ENCODE peak calls at places on chromosomes 3 and 15, in nine cellular contexts. One of them, this sample, is unnamed.

GRCh38 chr3:128464188-128464587 is 2.5 kb downstream of the DNAJB8 start:
- DNase-seq in CD8-positive, alpha-beta T cell: no peak
- DNase-seq in osteocyte: no peak
- DNase-seq in GM12865: no peak
- DNase-seq in osteoblast: no peak
- DNase-seq in bronchial epithelial cell: no peak
- DNase-seq in colonic mucosa: no peak
- DNase-seq in cardiac muscle cell: no peak
- DNase-seq in activated B cell treated with CpG ODN at 0.5 μM for 24 hours: no peak
- DNase-seq in this sample: no peak

GRCh38 chr3:157512534-157512933 is 9.3 kb upstream of the VEPH1 start:
- DNase-seq in CD8-positive, alpha-beta T cell: no peak
- DNase-seq in osteocyte: no peak
- DNase-seq in GM12865: no peak
- DNase-seq in osteoblast: no peak
- DNase-seq in bronchial epithelial cell: no peak
- DNase-seq in colonic mucosa: no peak
- DNase-seq in cardiac muscle cell: no peak
- DNase-seq in activated B cell treated with CpG ODN at 0.5 μM for 24 hours: no peak
- DNase-seq in this sample: no peak

GRCh38 chr3:142180761-142181362 is 31.5 kb upstream of the TFDP2 start:
- DNase-seq in CD8-positive, alpha-beta T cell: no peak
- DNase-seq in osteocyte: no peak
- DNase-seq in GM12865: peak
- DNase-seq in osteoblast: no peak
- DNase-seq in bronchial epithelial cell: peak
- DNase-seq in colonic mucosa: peak
- DNase-seq in cardiac muscle cell: peak
- DNase-seq in activated B cell treated with CpG ODN at 0.5 μM for 24 hours: no peak
- DNase-seq in this sample: peak

GRCh38 chr3:61345020-61345419 is 93.8 kb upstream of the FHIT start:
- DNase-seq in CD8-positive, alpha-beta T cell: no peak
- DNase-seq in osteocyte: no peak
- DNase-seq in GM12865: no peak
- DNase-seq in osteoblast: no peak
- DNase-seq in bronchial epithelial cell: no peak
- DNase-seq in colonic mucosa: no peak
- DNase-seq in cardiac muscle cell: no peak
- DNase-seq in activated B cell treated with CpG ODN at 0.5 μM for 24 hours: no peak
- DNase-seq in this sample: no peak

GRCh38 chr15:34647569-34648334 is 64.3 kb upstream of the GOLGA8B start:
- DNase-seq in CD8-positive, alpha-beta T cell: no peak
- DNase-seq in osteocyte: no peak
- DNase-seq in GM12865: peak
- DNase-seq in osteoblast: no peak
- DNase-seq in bronchial epithelial cell: peak
- DNase-seq in colonic mucosa: no peak
- DNase-seq in cardiac muscle cell: peak
- DNase-seq in activated B cell treated with CpG ODN at 0.5 μM for 24 hours: no peak
- DNase-seq in this sample: no peak

GRCh38 chr15:40928351-40928974 is 677 bp upstream of the DLL4 start:
- DNase-seq in CD8-positive, alpha-beta T cell: no peak
- DNase-seq in osteocyte: no peak
- DNase-seq in GM12865: no peak
- DNase-seq in osteoblast: peak
- DNase-seq in bronchial epithelial cell: no peak
- DNase-seq in colonic mucosa: peak
- DNase-seq in cardiac muscle cell: no peak
- DNase-seq in activated B cell treated with CpG ODN at 0.5 μM for 24 hours: no peak
- DNase-seq in this sample: peak

GRCh38 chr3:168997488-168997887 is 666.0 kb downstream of the MECOM start:
- DNase-seq in CD8-positive, alpha-beta T cell: no peak
- DNase-seq in osteocyte: no peak
- DNase-seq in GM12865: no peak
- DNase-seq in osteoblast: no peak
- DNase-seq in bronchial epithelial cell: no peak
- DNase-seq in colonic mucosa: no peak
- DNase-seq in cardiac muscle cell: no peak
- DNase-seq in activated B cell treated with CpG ODN at 0.5 μM for 24 hours: no peak
- DNase-seq in this sample: no peak

GRCh38 chr3:52777127-52777958 is at the start of gene ITIH1:
- DNase-seq in CD8-positive, alpha-beta T cell: no peak
- DNase-seq in osteocyte: peak
- DNase-seq in GM12865: no peak
- DNase-seq in osteoblast: no peak
- DNase-seq in bronchial epithelial cell: no peak
- DNase-seq in colonic mucosa: no peak
- DNase-seq in cardiac muscle cell: no peak
- DNase-seq in activated B cell treated with CpG ODN at 0.5 μM for 24 hours: peak
- DNase-seq in this sample: no peak

GRCh38 chr3:172877011-172877410 is 126.5 kb downstream of the ECT2 start:
- DNase-seq in CD8-positive, alpha-beta T cell: no peak
- DNase-seq in osteocyte: no peak
- DNase-seq in GM12865: no peak
- DNase-seq in osteoblast: no peak
- DNase-seq in bronchial epithelial cell: no peak
- DNase-seq in colonic mucosa: no peak
- DNase-seq in cardiac muscle cell: peak
- DNase-seq in activated B cell treated with CpG ODN at 0.5 μM for 24 hours: no peak
- DNase-seq in this sample: no peak

GRCh38 chr3:55337641-55338174 is 149.4 kb downstream of the WNT5A start:
- DNase-seq in CD8-positive, alpha-beta T cell: no peak
- DNase-seq in osteocyte: no peak
- DNase-seq in GM12865: no peak
- DNase-seq in osteoblast: peak
- DNase-seq in bronchial epithelial cell: no peak
- DNase-seq in colonic mucosa: no peak
- DNase-seq in cardiac muscle cell: no peak
- DNase-seq in activated B cell treated with CpG ODN at 0.5 μM for 24 hours: no peak
- DNase-seq in this sample: no peak

GRCh38 chr3:33269385-33269784 is 7.9 kb upstream of the FBXL2 start:
- DNase-seq in CD8-positive, alpha-beta T cell: no peak
- DNase-seq in osteocyte: no peak
- DNase-seq in GM12865: no peak
- DNase-seq in osteoblast: no peak
- DNase-seq in bronchial epithelial cell: no peak
- DNase-seq in colonic mucosa: no peak
- DNase-seq in cardiac muscle cell: no peak
- DNase-seq in activated B cell treated with CpG ODN at 0.5 μM for 24 hours: no peak
- DNase-seq in this sample: no peak

GRCh38 chr15:39156636-39157255 is 424.1 kb upstream of the THBS1 start:
- DNase-seq in CD8-positive, alpha-beta T cell: no peak
- DNase-seq in osteocyte: no peak
- DNase-seq in GM12865: no peak
- DNase-seq in osteoblast: no peak
- DNase-seq in bronchial epithelial cell: no peak
- DNase-seq in colonic mucosa: no peak
- DNase-seq in cardiac muscle cell: no peak
- DNase-seq in activated B cell treated with CpG ODN at 0.5 μM for 24 hours: no peak
- DNase-seq in this sample: no peak

GRCh38 chr15:27846722-27847420 is 252.2 kb downstream of the OCA2 start:
- DNase-seq in CD8-positive, alpha-beta T cell: no peak
- DNase-seq in osteocyte: no peak
- DNase-seq in GM12865: no peak
- DNase-seq in osteoblast: no peak
- DNase-seq in bronchial epithelial cell: no peak
- DNase-seq in colonic mucosa: no peak
- DNase-seq in cardiac muscle cell: no peak
- DNase-seq in activated B cell treated with CpG ODN at 0.5 μM for 24 hours: no peak
- DNase-seq in this sample: no peak

GRCh38 chr15:70094690-70095311 is 2.9 kb downstream of the TLE3 start:
- DNase-seq in CD8-positive, alpha-beta T cell: no peak
- DNase-seq in osteocyte: no peak
- DNase-seq in GM12865: no peak
- DNase-seq in osteoblast: peak
- DNase-seq in bronchial epithelial cell: no peak
- DNase-seq in colonic mucosa: peak
- DNase-seq in cardiac muscle cell: peak
- DNase-seq in activated B cell treated with CpG ODN at 0.5 μM for 24 hours: no peak
- DNase-seq in this sample: no peak

GRCh38 chr3:33250712-33251111 is 26.5 kb upstream of the FBXL2 start:
- DNase-seq in CD8-positive, alpha-beta T cell: no peak
- DNase-seq in osteocyte: no peak
- DNase-seq in GM12865: no peak
- DNase-seq in osteoblast: no peak
- DNase-seq in bronchial epithelial cell: no peak
- DNase-seq in colonic mucosa: no peak
- DNase-seq in cardiac muscle cell: peak
- DNase-seq in activated B cell treated with CpG ODN at 0.5 μM for 24 hours: no peak
- DNase-seq in this sample: no peak

GRCh38 chr15:62391565-62392262 is 226.6 kb upstream of the C2CD4B start:
- DNase-seq in CD8-positive, alpha-beta T cell: no peak
- DNase-seq in osteocyte: peak
- DNase-seq in GM12865: peak
- DNase-seq in osteoblast: peak
- DNase-seq in bronchial epithelial cell: no peak
- DNase-seq in colonic mucosa: peak
- DNase-seq in cardiac muscle cell: peak
- DNase-seq in activated B cell treated with CpG ODN at 0.5 μM for 24 hours: peak
- DNase-seq in this sample: peak
- TF ChIP-seq CTCF in CD8-positive, alpha-beta T cell: no peak
- TF ChIP-seq CTCF in osteocyte: peak
- TF ChIP-seq CTCF in GM12865: no peak
- TF ChIP-seq CTCF in osteoblast: no peak
- TF ChIP-seq CTCF in bronchial epithelial cell: peak
- TF ChIP-seq CTCF in colonic mucosa: peak
- TF ChIP-seq CTCF in cardiac muscle cell: peak
- TF ChIP-seq CTCF in activated B cell treated with CpG ODN at 0.5 μM for 24 hours: no peak
- TF ChIP-seq CTCF in this sample: peak

GRCh38 chr3:64042952-64043351 is 19.7 kb upstream of the PSMD6 start:
- DNase-seq in CD8-positive, alpha-beta T cell: no peak
- DNase-seq in osteocyte: no peak
- DNase-seq in GM12865: no peak
- DNase-seq in osteoblast: no peak
- DNase-seq in bronchial epithelial cell: no peak
- DNase-seq in colonic mucosa: no peak
- DNase-seq in cardiac muscle cell: no peak
- DNase-seq in activated B cell treated with CpG ODN at 0.5 μM for 24 hours: no peak
- DNase-seq in this sample: no peak

GRCh38 chr3:64039972-64040733 is 16.9 kb upstream of the PSMD6 start:
- DNase-seq in CD8-positive, alpha-beta T cell: no peak
- DNase-seq in osteocyte: no peak
- DNase-seq in GM12865: no peak
- DNase-seq in osteoblast: no peak
- DNase-seq in bronchial epithelial cell: no peak
- DNase-seq in colonic mucosa: no peak
- DNase-seq in cardiac muscle cell: no peak
- DNase-seq in activated B cell treated with CpG ODN at 0.5 μM for 24 hours: no peak
- DNase-seq in this sample: no peak

GRCh38 chr3:64037084-64037483 is 13.8 kb upstream of the PSMD6 start:
- DNase-seq in CD8-positive, alpha-beta T cell: no peak
- DNase-seq in osteocyte: no peak
- DNase-seq in GM12865: no peak
- DNase-seq in osteoblast: no peak
- DNase-seq in bronchial epithelial cell: no peak
- DNase-seq in colonic mucosa: no peak
- DNase-seq in cardiac muscle cell: no peak
- DNase-seq in activated B cell treated with CpG ODN at 0.5 μM for 24 hours: no peak
- DNase-seq in this sample: no peak

GRCh38 chr3:64038252-64038651 is 15.0 kb upstream of the PSMD6 start:
- DNase-seq in CD8-positive, alpha-beta T cell: no peak
- DNase-seq in osteocyte: no peak
- DNase-seq in GM12865: no peak
- DNase-seq in osteoblast: no peak
- DNase-seq in bronchial epithelial cell: no peak
- DNase-seq in colonic mucosa: no peak
- DNase-seq in cardiac muscle cell: no peak
- DNase-seq in activated B cell treated with CpG ODN at 0.5 μM for 24 hours: no peak
- DNase-seq in this sample: no peak

DNA sequence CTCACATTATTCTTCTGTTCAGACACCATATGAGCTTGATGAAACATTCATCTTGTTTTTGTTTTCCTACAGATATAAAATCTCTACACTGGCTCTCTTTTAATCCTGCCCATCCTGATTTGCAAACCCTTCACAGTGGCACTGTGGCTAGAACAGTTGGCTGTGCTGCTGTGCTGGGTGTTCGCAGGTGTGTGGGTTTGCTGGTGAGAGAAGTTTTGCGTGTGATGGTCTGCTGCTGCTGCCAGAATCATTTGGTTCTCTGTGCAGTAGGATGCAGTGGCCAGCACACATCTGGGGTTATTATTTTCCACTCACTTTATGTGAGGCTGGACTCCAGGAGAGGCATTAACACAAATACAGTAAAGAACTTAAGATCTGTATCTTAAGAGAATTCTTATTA is 16.0 kb upstream of the PSMD6 start:
- DNase-seq in CD8-positive, alpha-beta T cell: no peak
- DNase-seq in osteocyte: no peak
- DNase-seq in GM12865: no peak
- DNase-seq in osteoblast: no peak
- DNase-seq in bronchial epithelial cell: no peak
- DNase-seq in colonic mucosa: no peak
- DNase-seq in cardiac muscle cell: no peak
- DNase-seq in activated B cell treated with CpG ODN at 0.5 μM for 24 hours: no peak
- DNase-seq in this sample: no peak
- TF ChIP-seq CTCF in CD8-positive, alpha-beta T cell: no peak
- TF ChIP-seq CTCF in osteocyte: no peak
- TF ChIP-seq CTCF in GM12865: no peak
- TF ChIP-seq CTCF in osteoblast: no peak
- TF ChIP-seq CTCF in bronchial epithelial cell: no peak
- TF ChIP-seq CTCF in colonic mucosa: no peak
- TF ChIP-seq CTCF in cardiac muscle cell: no peak
- TF ChIP-seq CTCF in activated B cell treated with CpG ODN at 0.5 μM for 24 hours: no peak
- TF ChIP-seq CTCF in this sample: no peak

DNA sequence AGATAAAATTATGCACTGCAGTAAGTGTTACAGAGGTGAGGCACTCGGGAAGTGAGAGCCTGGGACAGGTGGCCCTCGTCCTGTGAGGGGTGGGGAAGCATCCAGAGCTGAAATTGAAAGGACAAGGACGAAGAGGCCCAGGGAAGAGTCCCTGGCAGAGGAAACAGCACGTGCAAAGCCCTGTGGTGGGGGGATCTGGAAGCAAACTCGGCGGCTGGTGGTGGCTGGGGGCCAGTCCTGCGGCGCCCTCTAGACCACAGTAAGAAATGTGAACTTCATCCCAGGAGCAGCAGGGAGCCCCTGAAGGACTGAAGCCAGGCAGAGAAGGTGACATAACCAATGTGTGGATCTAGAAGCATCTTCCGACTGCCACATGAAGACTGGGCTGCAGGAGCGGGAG is 42.8 kb downstream of the GRIP2 start:
- DNase-seq in CD8-positive, alpha-beta T cell: no peak
- DNase-seq in osteocyte: no peak
- DNase-seq in GM12865: no peak
- DNase-seq in osteoblast: peak
- DNase-seq in bronchial epithelial cell: no peak
- DNase-seq in colonic mucosa: no peak
- DNase-seq in cardiac muscle cell: no peak
- DNase-seq in activated B cell treated with CpG ODN at 0.5 μM for 24 hours: no peak
- DNase-seq in this sample: no peak
- TF ChIP-seq CTCF in CD8-positive, alpha-beta T cell: no peak
- TF ChIP-seq CTCF in osteocyte: no peak
- TF ChIP-seq CTCF in GM12865: no peak
- TF ChIP-seq CTCF in osteoblast: no peak
- TF ChIP-seq CTCF in bronchial epithelial cell: no peak
- TF ChIP-seq CTCF in colonic mucosa: no peak
- TF ChIP-seq CTCF in cardiac muscle cell: no peak
- TF ChIP-seq CTCF in activated B cell treated with CpG ODN at 0.5 μM for 24 hours: no peak
- TF ChIP-seq CTCF in this sample: no peak

DNA sequence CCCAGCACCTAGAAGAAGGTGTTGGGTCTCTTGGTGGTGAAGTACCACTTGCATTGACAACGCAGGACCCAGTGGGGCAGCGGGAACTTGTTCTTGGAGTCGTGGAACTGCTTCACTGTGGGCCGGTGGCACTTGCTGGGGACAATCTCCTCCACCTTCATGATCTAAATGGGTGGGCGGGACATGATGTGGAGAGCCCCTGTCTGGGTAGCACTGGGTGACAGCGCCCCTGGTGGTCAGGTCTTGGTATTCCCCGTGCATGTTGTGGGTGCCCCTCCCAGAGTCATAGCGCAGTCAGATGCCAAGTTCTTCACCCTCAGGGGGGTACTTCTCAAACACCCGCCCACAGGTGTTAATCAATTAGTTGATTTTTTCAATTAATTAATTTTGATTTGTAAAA is 60.2 kb downstream of the AGBL1 start:
- DNase-seq in CD8-positive, alpha-beta T cell: no peak
- DNase-seq in osteocyte: no peak
- DNase-seq in GM12865: peak
- DNase-seq in osteoblast: peak
- DNase-seq in bronchial epithelial cell: no peak
- DNase-seq in colonic mucosa: no peak
- DNase-seq in cardiac muscle cell: no peak
- DNase-seq in activated B cell treated with CpG ODN at 0.5 μM for 24 hours: no peak
- DNase-seq in this sample: peak
- TF ChIP-seq CTCF in CD8-positive, alpha-beta T cell: no peak
- TF ChIP-seq CTCF in osteocyte: no peak
- TF ChIP-seq CTCF in GM12865: peak
- TF ChIP-seq CTCF in osteoblast: no peak
- TF ChIP-seq CTCF in bronchial epithelial cell: no peak
- TF ChIP-seq CTCF in colonic mucosa: no peak
- TF ChIP-seq CTCF in cardiac muscle cell: no peak
- TF ChIP-seq CTCF in activated B cell treated with CpG ODN at 0.5 μM for 24 hours: no peak
- TF ChIP-seq CTCF in this sample: no peak